ENCODE peak calls at places on chromosomes 12 and 14, in four cellular contexts. T is mucosa of descending colon; O is effector memory CD4-positive, alpha-beta T cell; H is foreskin fibroblast. S is an unnamed sample.

GRCh38 chr12:122726056-122726558 is 4.5 kb downstream of the HCAR1 start:
- DNase-seq in H (no peak), O (no peak), T (no peak), S (no peak)

GRCh38 chr14:100651999-100652508 is 64.8 kb upstream of the BEGAIN start:
- DNase-seq in O (no peak), T (no peak), H (peak), S (no peak)

GRCh38 chr12:106359620-106360399 is 2.3 kb downstream of the POLR3B start:
- DNase-seq in T (no peak), H (no peak), O (no peak), S (no peak)

GRCh38 chr12:54603872-54604271 is 15.4 kb upstream of the PPP1R1A start:
- DNase-seq in H (no peak), O (no peak), T (no peak), S (no peak)

GRCh38 chr14:61280526-61281185 is 482 bp downstream of the TMEM30B start:
- DNase-seq in H (peak), O (peak), T (peak), S (peak)

GRCh38 chr12:108346727-108347710 is 7.9 kb upstream of the CMKLR1 start:
- DNase-seq in T (no peak), O (no peak), H (no peak), S (no peak)

GRCh38 chr12:11621797-11622423 is 27.6 kb upstream of the ETV6 start:
- DNase-seq in H (peak), O (peak), T (no peak), S (no peak)

GRCh38 chr12:26749781-26750180 is 83.2 kb downstream of the ITPR2 start:
- DNase-seq in O (no peak), H (no peak), T (no peak), S (no peak)

GRCh38 chr14:21255385-21256101 is 13.7 kb downstream of the HNRNPC start:
- DNase-seq in O (no peak), H (peak), T (no peak), S (no peak)

GRCh38 chr14:56686416-56686815 is 106.8 kb downstream of the TMEM260 start:
- DNase-seq in T (no peak), O (no peak), H (no peak), S (no peak)

GRCh38 chr12:59651230-59651920 is 55.5 kb downstream of the SLC16A7 start:
- DNase-seq in O (no peak), T (no peak), H (peak), S (no peak)

GRCh38 chr12:39227218-39227617 is 215.7 kb downstream of the KIF21A start:
- DNase-seq in T (no peak), H (no peak), O (no peak), S (no peak)

GRCh38 chr12:53659011-53659551 is 16.8 kb downstream of the ATP5MC2 start:
- DNase-seq in T (no peak), H (peak), O (no peak), S (peak)

GRCh38 chr12:21248679-21249078 is 86.0 kb downstream of the SLCO1A2 start:
- DNase-seq in O (no peak), H (peak), T (no peak), S (no peak)

GRCh38 chr14:100861937-100862247 is 36.0 kb downstream of the MEG3 start:
- DNase-seq in O (no peak), T (no peak), H (no peak), S (no peak)

GRCh38 chr14:21414137-21414631 is 30.4 kb upstream of the SUPT16H start:
- DNase-seq in H (no peak), T (no peak), O (no peak), S (no peak)

GRCh38 chr12:4829161-4829792 is 80.4 kb upstream of the KCNA1 start:
- DNase-seq in O (no peak), H (no peak), T (no peak), S (no peak)

GRCh38 chr12:113161415-113162016 is 12.0 kb downstream of the CFAP73 start:
- DNase-seq in O (no peak), T (no peak), H (no peak), S (no peak)

GRCh38 chr12:1823237-1823636 is 2.9 kb downstream of the LRTM2 start:
- DNase-seq in H (no peak), T (no peak), O (no peak), S (no peak)

GRCh38 chr12:104586325-104587048 is 129.7 kb downstream of the CHST11 start:
- DNase-seq in H (no peak), T (no peak), O (no peak), S (no peak)

GRCh38 chr12:115648463-115648862 is 629.0 kb downstream of the MED13L start:
- DNase-seq in O (no peak), H (peak), T (no peak), S (no peak)

GRCh38 chr14:101404426-101405170 is 156.7 kb upstream of the DIO3 start:
- DNase-seq in H (no peak), T (no peak), O (no peak), S (no peak)

GRCh38 chr12:10027311-10028099 is 3.0 kb upstream of the CLEC9A start:
- DNase-seq in H (peak), O (no peak), T (no peak), S (no peak)

GRCh38 chr14:55814064-55814463 is 234.1 kb downstream of the KTN1 start:
- DNase-seq in T (no peak), O (no peak), H (peak), S (no peak)

GRCh38 chr14:63155511-63156189 is 48.6 kb upstream of the RHOJ start:
- DNase-seq in H (no peak), T (no peak), O (no peak), S (no peak)